ENCODE peak calls at places on chromosomes 3 and 15, in six cellular contexts. One of them, this sample, is unnamed.

GRCh38 chr3:133927543-133928066 is 31.9 kb upstream of the RAB6B start:
- DNase-seq in T-helper 9 cell: peak
- DNase-seq in activated CD4-positive, alpha-beta T cell treated with anti-CD3 and anti-CD28 coated beads, Interleukin-2, amount 50 U/mL, for 1 hour: peak
- DNase-seq in IMR-90: no peak
- DNase-seq in EH: peak
- DNase-seq in occipital lobe: no peak
- DNase-seq in this sample: no peak

GRCh38 chr3:152043620-152044019 is 170.2 kb downstream of the SUCNR1 start:
- DNase-seq in T-helper 9 cell: no peak
- DNase-seq in activated CD4-positive, alpha-beta T cell treated with anti-CD3 and anti-CD28 coated beads, Interleukin-2, amount 50 U/mL, for 1 hour: no peak
- DNase-seq in IMR-90: no peak
- DNase-seq in EH: peak
- DNase-seq in occipital lobe: no peak
- DNase-seq in this sample: no peak

GRCh38 chr3:87706176-87706575 is 352.6 kb downstream of the CGGBP1 start:
- DNase-seq in T-helper 9 cell: no peak
- DNase-seq in activated CD4-positive, alpha-beta T cell treated with anti-CD3 and anti-CD28 coated beads, Interleukin-2, amount 50 U/mL, for 1 hour: no peak
- DNase-seq in IMR-90: no peak
- DNase-seq in EH: no peak
- DNase-seq in occipital lobe: no peak
- DNase-seq in this sample: no peak

GRCh38 chr3:71207632-71208031 is 375.9 kb downstream of the FOXP1 start:
- DNase-seq in T-helper 9 cell: no peak
- DNase-seq in activated CD4-positive, alpha-beta T cell treated with anti-CD3 and anti-CD28 coated beads, Interleukin-2, amount 50 U/mL, for 1 hour: no peak
- DNase-seq in IMR-90: no peak
- DNase-seq in EH: no peak
- DNase-seq in occipital lobe: no peak
- DNase-seq in this sample: no peak

GRCh38 chr3:129085818-129086217 is 25.2 kb downstream of the GP9 start:
- DNase-seq in T-helper 9 cell: no peak
- DNase-seq in activated CD4-positive, alpha-beta T cell treated with anti-CD3 and anti-CD28 coated beads, Interleukin-2, amount 50 U/mL, for 1 hour: no peak
- DNase-seq in IMR-90: no peak
- DNase-seq in EH: no peak
- DNase-seq in occipital lobe: no peak
- DNase-seq in this sample: no peak

GRCh38 chr15:31262143-31262530 is 64.5 kb upstream of the KLF13 start:
- DNase-seq in T-helper 9 cell: no peak
- DNase-seq in activated CD4-positive, alpha-beta T cell treated with anti-CD3 and anti-CD28 coated beads, Interleukin-2, amount 50 U/mL, for 1 hour: no peak
- DNase-seq in IMR-90: no peak
- DNase-seq in EH: no peak
- DNase-seq in occipital lobe: no peak
- DNase-seq in this sample: peak

GRCh38 chr3:16484216-16484615 is 29.3 kb downstream of the RFTN1 start:
- DNase-seq in T-helper 9 cell: no peak
- DNase-seq in activated CD4-positive, alpha-beta T cell treated with anti-CD3 and anti-CD28 coated beads, Interleukin-2, amount 50 U/mL, for 1 hour: no peak
- DNase-seq in IMR-90: peak
- DNase-seq in EH: peak
- DNase-seq in occipital lobe: no peak
- DNase-seq in this sample: no peak

GRCh38 chr15:93300796-93301195 is 211.8 kb upstream of the RGMA start:
- DNase-seq in T-helper 9 cell: no peak
- DNase-seq in activated CD4-positive, alpha-beta T cell treated with anti-CD3 and anti-CD28 coated beads, Interleukin-2, amount 50 U/mL, for 1 hour: no peak
- DNase-seq in IMR-90: no peak
- DNase-seq in EH: no peak
- DNase-seq in occipital lobe: no peak
- DNase-seq in this sample: no peak

GRCh38 chr3:124174463-124174862 is 182.5 kb upstream of the ROPN1 start:
- DNase-seq in T-helper 9 cell: no peak
- DNase-seq in activated CD4-positive, alpha-beta T cell treated with anti-CD3 and anti-CD28 coated beads, Interleukin-2, amount 50 U/mL, for 1 hour: no peak
- DNase-seq in IMR-90: no peak
- DNase-seq in EH: peak
- DNase-seq in occipital lobe: no peak
- DNase-seq in this sample: no peak

GRCh38 chr3:100003609-100004503 is 110.4 kb downstream of the FILIP1L start:
- DNase-seq in T-helper 9 cell: no peak
- DNase-seq in activated CD4-positive, alpha-beta T cell treated with anti-CD3 and anti-CD28 coated beads, Interleukin-2, amount 50 U/mL, for 1 hour: no peak
- DNase-seq in IMR-90: no peak
- DNase-seq in EH: no peak
- DNase-seq in occipital lobe: no peak
- DNase-seq in this sample: no peak

GRCh38 chr15:60511351-60512157 is 32.6 kb upstream of the ICE2 start:
- DNase-seq in T-helper 9 cell: no peak
- DNase-seq in activated CD4-positive, alpha-beta T cell treated with anti-CD3 and anti-CD28 coated beads, Interleukin-2, amount 50 U/mL, for 1 hour: no peak
- DNase-seq in IMR-90: peak
- DNase-seq in EH: no peak
- DNase-seq in occipital lobe: no peak
- DNase-seq in this sample: no peak

GRCh38 chr3:32591960-32592462 is 21.4 kb upstream of the DYNC1LI1 start:
- DNase-seq in T-helper 9 cell: no peak
- DNase-seq in activated CD4-positive, alpha-beta T cell treated with anti-CD3 and anti-CD28 coated beads, Interleukin-2, amount 50 U/mL, for 1 hour: no peak
- DNase-seq in IMR-90: no peak
- DNase-seq in EH: no peak
- DNase-seq in occipital lobe: no peak
- DNase-seq in this sample: no peak

GRCh38 chr3:20924646-20925395 is 738.8 kb upstream of the SGO1 start:
- DNase-seq in T-helper 9 cell: no peak
- DNase-seq in activated CD4-positive, alpha-beta T cell treated with anti-CD3 and anti-CD28 coated beads, Interleukin-2, amount 50 U/mL, for 1 hour: no peak
- DNase-seq in IMR-90: no peak
- DNase-seq in EH: peak
- DNase-seq in occipital lobe: no peak
- DNase-seq in this sample: no peak

GRCh38 chr3:13235897-13236296 is 162.7 kb upstream of the IQSEC1 start:
- DNase-seq in T-helper 9 cell: no peak
- DNase-seq in activated CD4-positive, alpha-beta T cell treated with anti-CD3 and anti-CD28 coated beads, Interleukin-2, amount 50 U/mL, for 1 hour: no peak
- DNase-seq in IMR-90: no peak
- DNase-seq in EH: no peak
- DNase-seq in occipital lobe: no peak
- DNase-seq in this sample: no peak

GRCh38 chr3:148879256-148879655 is 14.2 kb downstream of the CPA3 start:
- DNase-seq in T-helper 9 cell: no peak
- DNase-seq in activated CD4-positive, alpha-beta T cell treated with anti-CD3 and anti-CD28 coated beads, Interleukin-2, amount 50 U/mL, for 1 hour: no peak
- DNase-seq in IMR-90: no peak
- DNase-seq in EH: no peak
- DNase-seq in occipital lobe: no peak
- DNase-seq in this sample: no peak

This sample was measured in ureter.